ENCODE peak calls at places on chromosomes 12 and 14, in four cellular contexts. A, W, G and L are unnamed samples.

GRCh38 chr12:96383371-96383770 is 16.9 kb downstream of the CDK17 start:
- DNase-seq in A (no peak), W (no peak), G (no peak), L (no peak)

GRCh38 chr12:89698607-89699006 is 10.0 kb downstream of the ATP2B1 start:
- DNase-seq in A (no peak), W (no peak), G (no peak), L (no peak)

GRCh38 chr14:103404032-103404918 is 19.1 kb downstream of the MARK3 start:
- DNase-seq in A (no peak), W (no peak), G (peak; percentile 40), L (peak; percentile 22)

GRCh38 chr14:64363265-64363840 is 24.8 kb upstream of the MTHFD1 start:
- DNase-seq in A (no peak), W (peak; percentile 17), G (no peak), L (no peak)

GRCh38 chr14:30427401-30427800 is 131.6 kb upstream of the G2E3 start:
- DNase-seq in A (no peak), W (no peak), G (no peak), L (no peak)

GRCh38 chr12:128911861-128912260 is 58.6 kb downstream of the GLT1D1 start:
- DNase-seq in A (no peak), W (no peak), G (no peak), L (no peak)

GRCh38 chr12:55969356-55969755 is 2.7 kb downstream of the CDK2 start:
- DNase-seq in A (no peak), W (no peak), G (no peak), L (no peak)

GRCh38 chr12:67545298-67545697 is 103.2 kb upstream of the DYRK2 start:
- DNase-seq in A (no peak), W (no peak), G (no peak), L (no peak)

GRCh38 chr12:5429741-5430557 is 2.0 kb upstream of the NTF3 start:
- DNase-seq in A (no peak), W (no peak), G (no peak), L (peak; percentile 66)

GRCh38 chr12:52207895-52208294 is 16.1 kb upstream of the KRT80 start:
- DNase-seq in A (no peak), W (peak; percentile 82), G (no peak), L (no peak)

GRCh38 chr12:114272071-114272470 is 133.9 kb downstream of the TBX5 start:
- DNase-seq in A (no peak), W (no peak), G (no peak), L (no peak)

GRCh38 chr14:100629696-100630095 is 42.5 kb upstream of the BEGAIN start:
- DNase-seq in A (no peak), W (no peak), G (no peak), L (no peak)

GRCh38 chr14:88871429-88871828 is 47.0 kb downstream of the TTC8 start:
- DNase-seq in A (no peak), W (no peak), G (no peak), L (no peak)

GRCh38 chr12:46372131-46372851 is at the start of gene SLC38A2:
- DNase-seq in A (peak; percentile 95), W (peak; percentile 93), G (peak; percentile 98), L (no peak)